ENCODE peak calls at places on chromosomes 13 and 19, in five cellular contexts. G is stimulated activated CD8-positive, alpha-beta memory T cell treated with anti-CD3 and anti-CD28 coated beads, Interleukin-12 subunit alpha, Interleukin-12 subunit beta, amount 100 ng/mL, for 1 hour; B is activated gamma-delta T cell treated with anti-CD3 and anti-CD28 coated beads, Interleukin-2, amount 50 U/mL, for 16 hours; E is colonic mucosa; K is mucosa of gallbladder. N is an unnamed sample.

GRCh38 chr19:16520986-16521624 is 21.1 kb downstream of the CHERP start:
- DNase-seq in G (no peak), E (no peak), B (no peak), K (no peak), N (no peak)

GRCh38 chr13:65468628-65469027 is 1761.5 kb downstream of the PCDH9 start:
- DNase-seq in K (no peak), G (no peak), E (no peak), B (no peak), N (no peak)

GRCh38 chr13:24153347-24153746 is 7.2 kb upstream of the SPATA13 start:
- DNase-seq in G (no peak), B (no peak), K (no peak), E (no peak), N (no peak)

GRCh38 chr13:99751517-99752199 is 219.9 kb downstream of the ZIC5 start:
- DNase-seq in G (no peak), B (no peak), K (no peak), E (peak; percentile 61), N (no peak)

GRCh38 chr13:26785845-26786630 is 25.5 kb upstream of the GPR12 start:
- DNase-seq in E (peak; percentile 34), B (peak; percentile 29), K (no peak), G (peak; percentile 8), N (no peak)

GRCh38 chr13:50867641-50867952 is 24.1 kb upstream of the DLEU7 start:
- DNase-seq in B (no peak), K (no peak), G (no peak), E (no peak), N (no peak)

GRCh38 chr13:100154835-100155463 is 66.1 kb downstream of the PCCA start:
- DNase-seq in B (no peak), G (no peak), E (no peak), K (no peak), N (no peak)

GRCh38 chr13:64716936-64717335 is 2513.2 kb downstream of the PCDH9 start:
- DNase-seq in B (no peak), E (no peak), G (no peak), K (no peak), N (no peak)

GRCh38 chr19:48975947-48976847 is 11.1 kb downstream of the FTL start:
- DNase-seq in B (no peak), K (no peak), G (no peak), E (no peak), N (no peak)

GRCh38 chr13:36571444-36571843 is 102.4 kb upstream of the SERTM1 start:
- DNase-seq in G (no peak), K (no peak), B (no peak), E (no peak), N (no peak)

GRCh38 chr13:96925869-96926628 is 68.2 kb downstream of the OXGR1 start:
- DNase-seq in G (no peak), K (no peak), B (no peak), E (peak; percentile 34), N (no peak)

GRCh38 chr13:21595546-21595822 is 8.5 kb downstream of the MICU2 start:
- DNase-seq in B (no peak), G (no peak), K (no peak), E (no peak), N (no peak)

GRCh38 chr19:32910874-32911273 is 41.3 kb upstream of the SLC7A9 start:
- DNase-seq in B (no peak), G (no peak), K (no peak), E (no peak), N (no peak)

GRCh38 chr19:32308436-32309077 is 36.9 kb upstream of the ZNF507 start:
- DNase-seq in B (no peak), G (no peak), E (no peak), K (no peak), N (no peak)

GRCh38 chr13:75170321-75170720 is 311.6 kb downstream of the TBC1D4 start:
- DNase-seq in G (no peak), K (no peak), E (no peak), B (no peak), N (no peak)

GRCh38 chr19:12763100-12763499 is 11.5 kb downstream of the BEST2 start:
- DNase-seq in K (no peak), E (no peak), G (no peak), B (no peak), N (no peak)

GRCh38 chr13:43915451-43915850 is 35.7 kb downstream of the LACC1 start:
- DNase-seq in K (no peak), E (no peak), G (no peak), B (no peak), N (no peak)

GRCh38 chr19:15417699-15418098 is 1.1 kb downstream of the AKAP8L start:
- DNase-seq in E (no peak), K (no peak), B (no peak), G (no peak), N (no peak)

GRCh38 chr13:107124129-107124718 is 556.3 kb upstream of the ARGLU1 start:
- DNase-seq in B (no peak), G (no peak), K (no peak), E (no peak), N (peak; percentile 5)

GRCh38 chr13:66689037-66689619 is 541.0 kb downstream of the PCDH9 start:
- DNase-seq in G (no peak), B (no peak), E (no peak), K (no peak), N (no peak)

GRCh38 chr13:20772401-20773131 is 1.2 kb downstream of the EEF1AKMT1 start:
- DNase-seq in B (no peak), E (no peak), G (no peak), K (no peak), N (no peak)

GRCh38 chr13:21583496-21583895 is 20.5 kb downstream of the MICU2 start:
- DNase-seq in B (no peak), E (no peak), K (no peak), G (no peak), N (no peak)

GRCh38 chr13:43405457-43405856 is 381.3 kb downstream of the ENOX1 start:
- DNase-seq in E (no peak), K (no peak), G (no peak), B (no peak), N (no peak)

GRCh38 chr19:46659151-46660007 is 1.6 kb downstream of the DACT3 start:
- DNase-seq in B (no peak), G (no peak), K (peak; percentile 21), E (peak; percentile 38), N (peak; percentile 62)

GRCh38 chr19:16078759-16079707 is 2.7 kb downstream of the TPM4 start:
- DNase-seq in K (peak; percentile 86), E (peak; percentile 80), B (peak; percentile 35), G (peak; percentile 50), N (peak; percentile 49)

GRCh38 chr19:6678690-6679109 is 8.7 kb upstream of the TNFSF14 start:
- DNase-seq in G (no peak), K (no peak), E (no peak), B (peak; percentile 46), N (no peak)

GRCh38 chr13:31421756-31422155 is 222.0 kb downstream of the B3GLCT start:
- DNase-seq in B (no peak), E (no peak), G (no peak), K (no peak), N (no peak)

GRCh38 chr13:51684076-51684475 is 99.8 kb downstream of the WDFY2 start:
- DNase-seq in K (no peak), E (no peak), G (no peak), B (no peak), N (no peak)

GRCh38 chr19:29708553-29709439 is 6.3 kb downstream of the C19orf12 start:
- DNase-seq in K (no peak), G (no peak), E (peak; percentile 40), B (no peak), N (no peak)

GRCh38 chr19:48854103-48854502 is 14.3 kb downstream of the PLEKHA4 start:
- DNase-seq in G (no peak), K (no peak), E (no peak), B (no peak), N (no peak)

GRCh38 chr19:2027361-2027760 is 11.8 kb upstream of the BTBD2 start:
- DNase-seq in B (no peak), E (no peak), K (no peak), G (no peak), N (no peak)

GRCh38 chr13:99203601-99204579 is 3.2 kb downstream of the UBAC2 start:
- DNase-seq in B (no peak), E (peak; percentile 14), G (no peak), K (no peak), N (no peak)

GRCh38 chr13:33292712-33293111 is 7.2 kb upstream of the STARD13 start:
- DNase-seq in E (no peak), B (no peak), G (no peak), K (no peak), N (no peak)

GRCh38 chr19:3801412-3802096 is 15.4 kb upstream of the MATK start:
- DNase-seq in E (peak; percentile 26), G (peak; percentile 36), K (peak; percentile 40), B (peak; percentile 51), N (no peak)

GRCh38 chr13:112102243-112102642 is 35.3 kb downstream of the SOX1 start:
- DNase-seq in K (no peak), E (no peak), B (no peak), G (no peak), N (no peak)

N was measured in globus pallidus.